ENCODE peak calls at places on chromosome 14, in four cellular contexts. L is choroid plexus epithelial cell; B is stimulated activated CD8-positive, alpha-beta memory T cell treated with anti-CD3 and anti-CD28 coated beads, Interleukin-4, amount 100 ng/mL, for 48 hours; C is GM18507. T is an unnamed sample.

GRCh38 chr14:40656301-40656700 is 950.4 kb upstream of the LRFN5 start:
- DNase-seq in L (no peak), C (no peak), B (no peak), T (no peak)

GRCh38 chr14:105193916-105194782 is 13.0 kb upstream of the NUDT14 start:
- DNase-seq in B (peak), L (no peak), C (no peak), T (no peak)

GRCh38 chr14:54881235-54881760 is 21.3 kb downstream of the GCH1 start:
- DNase-seq in B (peak), C (no peak), L (peak), T (no peak)

GRCh38 chr14:42683690-42684089 is 1077.0 kb downstream of the LRFN5 start:
- DNase-seq in L (no peak), B (no peak), C (no peak), T (no peak)

GRCh38 chr14:96409701-96410100 is 17.8 kb downstream of the AK7 start:
- DNase-seq in B (no peak), L (no peak), C (no peak), T (no peak)

GRCh38 chr14:64293976-64294671 is at the start of gene ESR2:
- DNase-seq in C (no peak), L (peak), B (no peak), T (peak)

GRCh38 chr14:36767603-36768281 is 106.1 kb downstream of the PAX9 start:
- DNase-seq in C (no peak), L (no peak), B (no peak), T (no peak)

GRCh38 chr14:95402612-95403011 is 82.9 kb upstream of the CLMN start:
- DNase-seq in B (no peak), C (no peak), L (no peak), T (no peak)

GRCh38 chr14:20469890-20470858 is 968 bp downstream of the PNP start:
- DNase-seq in B (peak), L (no peak), C (peak), T (no peak)